ENCODE peak calls at places on chromosomes 4 and X, in ten cellular contexts. H is cerebellum; B is stimulated activated CD4-positive, alpha-beta T cell treated with anti-CD3 and anti-CD28 coated beads, Interleukin-2, amount 100 ng/mL, for 24 hours; Y is GM04503; D is neuronal stem cell; T is stimulated activated CD8-positive, alpha-beta memory T cell treated with anti-CD3 and anti-CD28 coated beads, Interleukin-4, amount 100 ng/mL, for 1 hour; K is NCI-H69; W is NCI-H2029 treated with DMSO at 0.1 percent for 48 hours; U is psoas muscle; L is NCI-H1436. V is an unnamed sample.

GRCh38 chr4:3243066-3243775 is 5.7 kb upstream of the MSANTD1 start:
- DNase-seq in H (no peak), B (no peak), Y (no peak), D (no peak), T (no peak), K (peak; percentile 29), W (no peak), U (no peak), L (no peak), V (no peak)

GRCh38 chr4:7073526-7074390 is 5.9 kb upstream of the GRPEL1 start:
- DNase-seq in H (no peak), B (no peak), Y (no peak), D (peak; percentile 69), T (no peak), K (peak; percentile 43), W (no peak), U (no peak), L (peak; percentile 6), V (no peak)

GRCh38 chr4:181957088-181957487 is 286.1 kb upstream of the TENM3 start:
- DNase-seq in H (no peak), B (no peak), Y (peak; percentile 89), D (no peak), T (no peak), K (peak; percentile 75), W (no peak), U (no peak), L (no peak), V (no peak)

GRCh38 chrX:45849261-45849660 is 648.6 kb upstream of the DIPK2B start:
- DNase-seq in H (peak; percentile 12), B (peak; percentile 20), Y (peak; percentile 55), D (no peak), T (no peak), K (peak; percentile 63), W (no peak), U (no peak), L (no peak), V (peak; percentile 12)

GRCh38 chrX:150060406-150060805 is 122.1 kb upstream of the EOLA2 start:
- DNase-seq in H (no peak), B (no peak), Y (no peak), D (no peak), T (no peak), K (no peak), W (no peak), U (no peak), L (no peak), V (no peak)

GRCh38 chrX:11666180-11666579 is 460 bp upstream of the ARHGAP6 start:
- DNase-seq in H (no peak), B (no peak), Y (no peak), D (peak; percentile 42), T (no peak), K (peak; percentile 34), W (no peak), U (peak; percentile 54), L (no peak), V (no peak)

GRCh38 chr4:2787230-2788100 is 5.4 kb upstream of the SH3BP2 start:
- DNase-seq in H (no peak), B (peak; percentile 56), Y (no peak), D (no peak), T (no peak), K (no peak), W (no peak), U (peak; percentile 63), L (no peak), V (no peak)

GRCh38 chr4:12884846-12885796 is 599.0 kb downstream of the RAB28 start:
- DNase-seq in H (no peak), B (no peak), Y (no peak), D (peak; percentile 9), T (no peak), K (no peak), W (no peak), U (no peak), L (no peak), V (no peak)

GRCh38 chr4:23972202-23972601 is 82.4 kb upstream of the PPARGC1A start:
- DNase-seq in H (no peak), B (no peak), Y (no peak), D (no peak), T (no peak), K (no peak), W (no peak), U (no peak), L (no peak), V (no peak)

V was measured in DMS79.